ENCODE peak calls at places on chromosomes 13 and 19, in nine cellular contexts. T is pancreas; W is brain microvascular endothelial cell; Y is PC-9; K is left lung; R is CD8-positive, alpha-beta memory T cell; F is GM23248; X is testis; C is stomach. U is an unnamed sample.

GRCh38 chr19:6580313-6580712 is 10.6 kb downstream of the CD70 start:
- DNase-seq in T (no peak), W (no peak), Y (peak), K (no peak), R (no peak), F (peak), X (no peak), C (no peak), U (no peak)

GRCh38 chr13:25945596-25945995 is 106.2 kb downstream of the SHISA2 start:
- DNase-seq in T (no peak), W (peak), Y (no peak), K (no peak), R (no peak), F (no peak), X (no peak), C (no peak), U (no peak)

GRCh38 chr13:20197361-20197834 is 4.7 kb upstream of the GJB2 start:
- DNase-seq in T (no peak), W (no peak), Y (peak), K (no peak), R (no peak), F (peak), X (peak), C (no peak), U (peak)

GRCh38 chr13:26500618-26501320 is 56.7 kb upstream of the WASF3 start:
- DNase-seq in T (no peak), W (no peak), Y (no peak), K (no peak), R (no peak), F (no peak), X (no peak), C (no peak), U (no peak)

GRCh38 chr19:6271721-6272410 is 7.9 kb downstream of the MLLT1 start:
- DNase-seq in T (peak), W (no peak), Y (no peak), K (peak), R (no peak), F (peak), X (peak), C (peak), U (peak)

GRCh38 chr19:435056-435706 is 25.7 kb downstream of the SHC2 start:
- DNase-seq in T (no peak), W (no peak), Y (no peak), K (peak), R (no peak), F (no peak), X (no peak), C (no peak), U (no peak)

GRCh38 chr13:33009019-33009418 is 7.2 kb upstream of the KL start:
- DNase-seq in T (no peak), W (no peak), Y (no peak), K (no peak), R (no peak), F (no peak), X (no peak), C (no peak), U (peak)

GRCh38 chr13:60226507-60226906 is 62.8 kb upstream of the DIAPH3 start:
- DNase-seq in T (peak), W (peak), Y (no peak), K (no peak), R (no peak), F (peak), X (peak), C (no peak), U (peak)

GRCh38 chr13:73171242-73171641 is 112.4 kb downstream of the KLF5 start:
- DNase-seq in T (no peak), W (no peak), Y (peak), K (no peak), R (no peak), F (no peak), X (no peak), C (no peak), U (no peak)

GRCh38 chr19:21838646-21839045 is 2.7 kb upstream of the ZNF43 start:
- DNase-seq in T (no peak), W (peak), Y (no peak), K (no peak), R (no peak), F (no peak), X (no peak), C (no peak), U (peak)

GRCh38 chr19:10217085-10217484 is 14.0 kb downstream of the S1PR2 start:
- DNase-seq in T (no peak), W (no peak), Y (no peak), K (no peak), R (no peak), F (no peak), X (no peak), C (no peak), U (no peak)

GRCh38 chr19:20162821-20163220 is 4.2 kb upstream of the ZNF486 start:
- DNase-seq in T (no peak), W (no peak), Y (no peak), K (no peak), R (no peak), F (no peak), X (no peak), C (no peak), U (no peak)

GRCh38 chr19:45587873-45588272 is 3.3 kb upstream of the OPA3 start:
- DNase-seq in T (no peak), W (no peak), Y (peak), K (no peak), R (no peak), F (peak), X (no peak), C (no peak), U (no peak)

GRCh38 chr19:9881720-9882119 is 46.6 kb downstream of the PIN1 start:
- DNase-seq in T (no peak), W (no peak), Y (peak), K (no peak), R (no peak), F (peak), X (no peak), C (peak), U (no peak)

GRCh38 chr13:24746618-24747247 is 17.2 kb upstream of the RNF17 start:
- DNase-seq in T (no peak), W (no peak), Y (no peak), K (no peak), R (no peak), F (peak), X (no peak), C (no peak), U (peak)

GRCh38 chr13:110371550-110372465 is 64.7 kb downstream of the COL4A2 start:
- DNase-seq in T (no peak), W (peak), Y (no peak), K (no peak), R (no peak), F (no peak), X (peak), C (no peak), U (peak)

GRCh38 chr19:50008532-50008931 is 16.6 kb downstream of the VRK3 start:
- DNase-seq in T (no peak), W (no peak), Y (no peak), K (peak), R (no peak), F (peak), X (peak), C (no peak), U (no peak)

GRCh38 chr13:91369432-91369831 is 21.9 kb downstream of the MIR17HG start:
- DNase-seq in T (no peak), W (peak), Y (no peak), K (no peak), R (no peak), F (peak), X (no peak), C (no peak), U (no peak)

GRCh38 chr19:41030651-41031050 is 39.6 kb downstream of the CYP2B6 start:
- DNase-seq in T (no peak), W (no peak), Y (no peak), K (no peak), R (no peak), F (no peak), X (no peak), C (no peak), U (peak)

GRCh38 chr13:104641309-104641708 is 1575.1 kb upstream of the SLC10A2 start:
- DNase-seq in T (no peak), W (peak), Y (peak), K (no peak), R (no peak), F (no peak), X (no peak), C (no peak), U (no peak)

GRCh38 chr19:48456864-48457263 is 1.5 kb downstream of the KCNJ14 start:
- DNase-seq in T (no peak), W (no peak), Y (no peak), K (peak), R (no peak), F (no peak), X (no peak), C (no peak), U (no peak)

GRCh38 chr19:6947745-6948144 is 60.4 kb downstream of the ADGRE1 start:
- DNase-seq in T (no peak), W (peak), Y (no peak), K (no peak), R (no peak), F (peak), X (no peak), C (no peak), U (no peak)

GRCh38 chr19:34370117-34370516 is 5.1 kb downstream of the GPI start:
- DNase-seq in T (no peak), W (no peak), Y (no peak), K (no peak), R (no peak), F (no peak), X (no peak), C (no peak), U (no peak)

DNA sequence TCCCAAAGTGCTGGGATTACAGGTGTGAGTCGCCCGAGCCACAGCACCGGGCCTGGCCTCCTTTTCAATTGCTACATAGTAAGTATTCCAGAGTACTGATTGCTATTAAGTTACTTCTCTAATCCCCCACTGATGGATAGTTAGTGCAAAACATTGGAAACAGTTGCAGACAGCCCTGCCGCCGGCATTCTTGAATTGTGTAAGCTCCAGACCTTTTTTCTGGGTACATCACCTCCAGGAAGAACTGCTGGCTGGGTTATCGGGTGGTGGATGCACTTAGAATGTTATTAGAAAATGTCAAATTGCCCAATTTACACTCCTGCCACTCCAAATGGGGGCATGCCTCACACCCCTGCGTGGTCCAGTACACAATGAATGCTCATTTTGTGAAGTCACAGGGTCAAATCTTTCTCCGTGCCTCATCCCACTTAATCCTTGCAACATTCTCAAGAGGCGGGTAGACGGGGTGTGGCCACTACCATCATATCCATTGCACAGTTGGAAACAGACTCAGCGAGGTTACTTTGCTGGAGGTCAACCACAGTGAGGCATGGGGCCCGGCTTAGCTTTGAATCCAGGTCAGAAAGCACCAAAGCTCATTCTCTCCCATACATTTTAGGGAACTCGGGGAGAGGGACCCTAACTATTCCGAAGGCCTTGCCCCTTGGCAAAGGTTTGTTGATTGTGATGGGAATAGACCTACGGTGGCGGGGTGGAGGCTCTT is 1.0 kb upstream of the KDM4B start:
- DNase-seq in T (no peak), W (no peak), Y (no peak), K (no peak), R (no peak), F (peak), X (peak), C (no peak), U (peak)
- H3K4me3 ChIP-seq in T (peak), W (peak), Y (peak), K (peak), R (peak), F (peak), X (peak), C (peak), U (peak)

GRCh38 chr19:1850809-1851544 is 2.7 kb upstream of the REXO1 start:
- DNase-seq in T (no peak), W (no peak), Y (no peak), K (no peak), R (no peak), F (no peak), X (no peak), C (no peak), U (no peak)
- H3K4me3 ChIP-seq in T (no peak), W (no peak), Y (no peak), K (no peak), R (no peak), F (no peak), X (no peak), C (no peak), U (no peak)

DNA sequence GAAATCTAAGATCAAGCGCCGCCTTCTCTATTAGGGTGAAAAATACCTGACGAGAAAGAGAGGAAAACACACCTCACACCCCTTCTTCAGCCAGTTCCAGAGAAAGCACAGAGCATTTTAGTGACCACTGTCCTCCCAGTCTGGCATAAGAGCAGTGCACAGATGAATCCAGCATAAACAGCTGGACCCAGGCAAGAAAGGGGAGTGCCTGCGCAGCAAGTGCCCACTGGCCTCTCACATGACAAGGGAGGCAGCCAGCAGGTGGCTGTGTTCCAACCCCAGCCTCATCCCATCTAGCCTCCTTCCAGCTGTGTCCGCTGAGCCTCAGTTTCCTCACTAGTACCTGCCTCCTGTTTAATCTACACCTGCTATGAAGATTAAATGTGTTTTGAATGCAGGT is 8.0 kb downstream of the MED26 start:
- DNase-seq in T (no peak), W (no peak), Y (no peak), K (no peak), R (no peak), F (peak), X (no peak), C (no peak), U (no peak)
- H3K4me3 ChIP-seq in T (no peak), W (no peak), Y (no peak), K (no peak), R (no peak), F (no peak), X (no peak), C (no peak), U (no peak)

GRCh38 chr19:14250870-14251269 is 44.9 kb upstream of the ADGRL1 start:
- DNase-seq in T (no peak), W (no peak), Y (no peak), K (no peak), R (no peak), F (no peak), X (no peak), C (no peak), U (no peak)

DNA sequence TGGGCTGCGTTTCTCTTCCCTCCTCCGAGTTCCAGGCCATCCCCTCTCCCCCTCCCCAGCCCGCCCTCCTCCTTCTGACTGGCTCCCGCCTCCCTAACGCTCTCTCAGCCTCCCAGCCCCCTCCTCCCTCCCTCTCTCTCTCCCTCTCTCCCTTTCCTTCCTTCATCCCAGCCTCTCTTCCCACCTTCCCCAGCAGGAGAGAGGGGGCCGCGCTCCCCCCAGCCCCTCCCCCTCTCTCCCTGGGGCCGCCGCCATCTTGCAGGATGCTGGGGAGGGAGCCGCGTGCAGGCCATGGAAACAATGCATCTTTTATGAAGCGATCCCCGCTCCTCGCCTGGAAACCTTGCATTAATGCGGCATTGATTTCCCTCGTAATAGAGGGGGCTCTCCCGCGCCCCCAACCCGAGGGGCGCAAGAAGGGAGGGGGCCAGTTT is 42.6 kb upstream of the ADGRL1 start:
- DNase-seq in T (no peak), W (no peak), Y (no peak), K (no peak), R (peak), F (peak), X (peak), C (no peak), U (peak)
- H3K4me3 ChIP-seq in T (peak), W (peak), Y (peak), K (peak), R (peak), F (peak), X (peak), C (peak), U (peak)

DNA sequence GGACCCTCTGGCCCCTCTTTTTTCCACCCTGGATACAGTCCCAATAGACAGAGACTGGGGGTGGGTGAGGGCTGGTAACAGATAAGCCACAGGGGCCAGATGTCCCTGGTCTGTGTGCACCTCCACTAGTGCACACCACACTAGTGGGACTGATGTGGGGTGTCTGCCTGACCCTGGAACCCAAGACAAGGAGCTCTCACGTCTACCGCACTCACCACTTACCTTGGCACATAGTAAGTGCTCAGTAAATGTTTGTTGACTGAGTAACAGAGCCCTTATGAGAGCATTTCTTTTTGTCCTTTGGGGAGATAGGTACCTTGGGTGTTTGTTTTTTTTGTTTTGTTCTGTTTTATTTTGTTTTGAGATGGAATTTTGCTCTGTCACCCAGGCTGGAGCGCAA is 23.1 kb upstream of the ZNF414 start:
- DNase-seq in T (no peak), W (no peak), Y (no peak), K (no peak), R (no peak), F (no peak), X (no peak), C (no peak), U (no peak)
- H3K4me3 ChIP-seq in T (no peak), W (no peak), Y (no peak), K (no peak), R (no peak), F (no peak), X (no peak), C (no peak), U (no peak)

GRCh38 chr13:112835796-112836195 is 133.2 kb upstream of the MCF2L start:
- DNase-seq in T (no peak), W (no peak), Y (no peak), K (no peak), R (no peak), F (no peak), X (no peak), C (no peak), U (no peak)
- H3K4me3 ChIP-seq in T (no peak), W (no peak), Y (no peak), K (no peak), R (no peak), F (no peak), X (no peak), C (no peak), U (no peak)

GRCh38 chr19:53553159-53553558 is 15.2 kb downstream of the ZNF331 start:
- DNase-seq in T (no peak), W (no peak), Y (no peak), K (no peak), R (no peak), F (peak), X (no peak), C (no peak), U (no peak)
- H3K4me3 ChIP-seq in T (no peak), W (no peak), Y (no peak), K (peak), R (peak), F (no peak), X (no peak), C (no peak), U (no peak)

GRCh38 chr19:3852614-3853254 is 16.1 kb downstream of the ZFR2 start:
- DNase-seq in T (no peak), W (peak), Y (peak), K (no peak), R (peak), F (peak), X (no peak), C (peak), U (peak)

GRCh38 chr19:3851254-3852176 is 17.3 kb downstream of the ZFR2 start:
- DNase-seq in T (no peak), W (no peak), Y (no peak), K (no peak), R (no peak), F (peak), X (no peak), C (no peak), U (no peak)

GRCh38 chr19:3857449-3858003 is 11.3 kb downstream of the ZFR2 start:
- DNase-seq in T (no peak), W (no peak), Y (no peak), K (no peak), R (no peak), F (no peak), X (no peak), C (no peak), U (no peak)

GRCh38 chr19:3852177-3852511 is 16.7 kb downstream of the ZFR2 start:
- DNase-seq in T (no peak), W (no peak), Y (no peak), K (no peak), R (no peak), F (no peak), X (no peak), C (no peak), U (no peak)

GRCh38 chr19:3855321-3855720 is 13.5 kb downstream of the ZFR2 start:
- DNase-seq in T (no peak), W (peak), Y (peak), K (no peak), R (no peak), F (no peak), X (no peak), C (peak), U (no peak)
- H3K4me3 ChIP-seq in T (no peak), W (no peak), Y (peak), K (no peak), R (no peak), F (no peak), X (no peak), C (no peak), U (no peak)

GRCh38 chr19:12778905-12779161 is 3.5 kb upstream of the HOOK2 start:
- DNase-seq in T (no peak), W (no peak), Y (no peak), K (no peak), R (no peak), F (no peak), X (no peak), C (no peak), U (no peak)
- H3K4me3 ChIP-seq in T (peak), W (peak), Y (peak), K (peak), R (peak), F (peak), X (no peak), C (peak), U (peak)